ENCODE peak calls at places on chromosomes 13 and 19, in five cellular contexts. One of them, this sample, is unnamed.

GRCh38 chr19:15622991-15623390 is 8.0 kb downstream of the CYP4F8 start:
- DNase-seq in hypothalamus: no peak
- DNase-seq in activated T-cell treated with anti-CD3 and anti-CD28 coated beads, Interleukin-2, amount 50 U/mL, for 48 hours: no peak
- DNase-seq in NCI-H1694: no peak
- DNase-seq in GM03348: no peak
- DNase-seq in this sample: no peak

GRCh38 chr13:33611016-33611805 is 206.7 kb upstream of the RFC3 start:
- DNase-seq in NCI-H1694: no peak
- DNase-seq in GM03348: no peak
- DNase-seq in hypothalamus: peak
- DNase-seq in activated T-cell treated with anti-CD3 and anti-CD28 coated beads, Interleukin-2, amount 50 U/mL, for 48 hours: no peak
- DNase-seq in this sample: peak

GRCh38 chr13:45564108-45564507 is 51.4 kb downstream of the ERICH6B start:
- DNase-seq in activated T-cell treated with anti-CD3 and anti-CD28 coated beads, Interleukin-2, amount 50 U/mL, for 48 hours: no peak
- DNase-seq in GM03348: peak
- DNase-seq in NCI-H1694: no peak
- DNase-seq in hypothalamus: no peak
- DNase-seq in this sample: peak

GRCh38 chr19:57934820-57935665 is at the start of gene ZNF418:
- DNase-seq in hypothalamus: peak
- DNase-seq in NCI-H1694: no peak
- DNase-seq in activated T-cell treated with anti-CD3 and anti-CD28 coated beads, Interleukin-2, amount 50 U/mL, for 48 hours: peak
- DNase-seq in GM03348: peak
- DNase-seq in this sample: no peak

GRCh38 chr19:32702010-32702409 is 10.4 kb downstream of the NUDT19 start:
- DNase-seq in hypothalamus: no peak
- DNase-seq in activated T-cell treated with anti-CD3 and anti-CD28 coated beads, Interleukin-2, amount 50 U/mL, for 48 hours: no peak
- DNase-seq in NCI-H1694: no peak
- DNase-seq in GM03348: no peak
- DNase-seq in this sample: no peak

GRCh38 chr19:49339364-49340068 is 4.3 kb downstream of the CD37 start:
- DNase-seq in hypothalamus: peak
- DNase-seq in GM03348: peak
- DNase-seq in activated T-cell treated with anti-CD3 and anti-CD28 coated beads, Interleukin-2, amount 50 U/mL, for 48 hours: no peak
- DNase-seq in NCI-H1694: no peak
- DNase-seq in this sample: no peak

GRCh38 chr13:82136880-82137279 is 1745.4 kb downstream of the SLITRK1 start:
- DNase-seq in GM03348: no peak
- DNase-seq in activated T-cell treated with anti-CD3 and anti-CD28 coated beads, Interleukin-2, amount 50 U/mL, for 48 hours: no peak
- DNase-seq in hypothalamus: no peak
- DNase-seq in NCI-H1694: no peak
- DNase-seq in this sample: peak

GRCh38 chr19:45153339-45154063 is 7.3 kb downstream of the NKPD1 start:
- DNase-seq in NCI-H1694: no peak
- DNase-seq in activated T-cell treated with anti-CD3 and anti-CD28 coated beads, Interleukin-2, amount 50 U/mL, for 48 hours: peak
- DNase-seq in hypothalamus: no peak
- DNase-seq in GM03348: peak
- DNase-seq in this sample: no peak

GRCh38 chr13:76709851-76710250 is 176.4 kb downstream of the KCTD12 start:
- DNase-seq in GM03348: peak
- DNase-seq in NCI-H1694: no peak
- DNase-seq in hypothalamus: no peak
- DNase-seq in activated T-cell treated with anti-CD3 and anti-CD28 coated beads, Interleukin-2, amount 50 U/mL, for 48 hours: no peak
- DNase-seq in this sample: no peak

GRCh38 chr13:44140146-44140545 is 233.5 kb upstream of the SERP2 start:
- DNase-seq in activated T-cell treated with anti-CD3 and anti-CD28 coated beads, Interleukin-2, amount 50 U/mL, for 48 hours: no peak
- DNase-seq in hypothalamus: no peak
- DNase-seq in NCI-H1694: no peak
- DNase-seq in GM03348: no peak
- DNase-seq in this sample: no peak

GRCh38 chr19:17473041-17473440 is 2.7 kb downstream of the SLC27A1 start:
- DNase-seq in activated T-cell treated with anti-CD3 and anti-CD28 coated beads, Interleukin-2, amount 50 U/mL, for 48 hours: no peak
- DNase-seq in NCI-H1694: no peak
- DNase-seq in GM03348: peak
- DNase-seq in hypothalamus: no peak
- DNase-seq in this sample: peak

GRCh38 chr13:109872864-109873263 is 86.5 kb upstream of the IRS2 start:
- DNase-seq in activated T-cell treated with anti-CD3 and anti-CD28 coated beads, Interleukin-2, amount 50 U/mL, for 48 hours: no peak
- DNase-seq in hypothalamus: no peak
- DNase-seq in GM03348: no peak
- DNase-seq in NCI-H1694: no peak
- DNase-seq in this sample: no peak

GRCh38 chr19:47573076-47574026 is at the start of gene ZNF541:
- DNase-seq in activated T-cell treated with anti-CD3 and anti-CD28 coated beads, Interleukin-2, amount 50 U/mL, for 48 hours: peak
- DNase-seq in GM03348: peak
- DNase-seq in hypothalamus: peak
- DNase-seq in NCI-H1694: no peak
- DNase-seq in this sample: no peak

GRCh38 chr13:22092791-22093545 is 422.1 kb downstream of the FGF9 start:
- DNase-seq in NCI-H1694: no peak
- DNase-seq in activated T-cell treated with anti-CD3 and anti-CD28 coated beads, Interleukin-2, amount 50 U/mL, for 48 hours: no peak
- DNase-seq in GM03348: peak
- DNase-seq in hypothalamus: no peak
- DNase-seq in this sample: no peak

GRCh38 chr19:10907925-10908324 is 20.5 kb downstream of the YIPF2 start:
- DNase-seq in GM03348: no peak
- DNase-seq in activated T-cell treated with anti-CD3 and anti-CD28 coated beads, Interleukin-2, amount 50 U/mL, for 48 hours: no peak
- DNase-seq in NCI-H1694: no peak
- DNase-seq in hypothalamus: no peak
- DNase-seq in this sample: no peak

GRCh38 chr13:111204438-111205177 is 89.5 kb downstream of the ARHGEF7 start:
- DNase-seq in hypothalamus: no peak
- DNase-seq in GM03348: peak
- DNase-seq in NCI-H1694: no peak
- DNase-seq in activated T-cell treated with anti-CD3 and anti-CD28 coated beads, Interleukin-2, amount 50 U/mL, for 48 hours: no peak
- DNase-seq in this sample: peak

GRCh38 chr19:56071151-56071550 is 49.9 kb downstream of the ZNF787 start:
- DNase-seq in NCI-H1694: no peak
- DNase-seq in GM03348: no peak
- DNase-seq in activated T-cell treated with anti-CD3 and anti-CD28 coated beads, Interleukin-2, amount 50 U/mL, for 48 hours: no peak
- DNase-seq in hypothalamus: no peak
- DNase-seq in this sample: no peak

GRCh38 chr19:9808855-9809646 is 9.8 kb downstream of the FBXL12 start:
- DNase-seq in hypothalamus: no peak
- DNase-seq in activated T-cell treated with anti-CD3 and anti-CD28 coated beads, Interleukin-2, amount 50 U/mL, for 48 hours: no peak
- DNase-seq in NCI-H1694: no peak
- DNase-seq in GM03348: no peak
- DNase-seq in this sample: no peak

GRCh38 chr13:47298506-47298905 is 401.7 kb upstream of the HTR2A start:
- DNase-seq in hypothalamus: no peak
- DNase-seq in NCI-H1694: no peak
- DNase-seq in activated T-cell treated with anti-CD3 and anti-CD28 coated beads, Interleukin-2, amount 50 U/mL, for 48 hours: no peak
- DNase-seq in GM03348: no peak
- DNase-seq in this sample: no peak

GRCh38 chr19:37505958-37506386 is 767 bp upstream of the ZNF793 start:
- DNase-seq in GM03348: no peak
- DNase-seq in NCI-H1694: no peak
- DNase-seq in hypothalamus: no peak
- DNase-seq in activated T-cell treated with anti-CD3 and anti-CD28 coated beads, Interleukin-2, amount 50 U/mL, for 48 hours: no peak
- DNase-seq in this sample: no peak

GRCh38 chr19:35908010-35908441 is at the start of gene TYROBP:
- DNase-seq in NCI-H1694: no peak
- DNase-seq in hypothalamus: no peak
- DNase-seq in GM03348: no peak
- DNase-seq in activated T-cell treated with anti-CD3 and anti-CD28 coated beads, Interleukin-2, amount 50 U/mL, for 48 hours: no peak
- DNase-seq in this sample: no peak

GRCh38 chr13:85864963-85865530 is 65.8 kb upstream of the SLITRK6 start:
- DNase-seq in activated T-cell treated with anti-CD3 and anti-CD28 coated beads, Interleukin-2, amount 50 U/mL, for 48 hours: no peak
- DNase-seq in NCI-H1694: no peak
- DNase-seq in GM03348: no peak
- DNase-seq in hypothalamus: no peak
- DNase-seq in this sample: peak

GRCh38 chr19:46017095-46017429 is 5.8 kb downstream of the PGLYRP1 start:
- DNase-seq in GM03348: no peak
- DNase-seq in hypothalamus: no peak
- DNase-seq in NCI-H1694: no peak
- DNase-seq in activated T-cell treated with anti-CD3 and anti-CD28 coated beads, Interleukin-2, amount 50 U/mL, for 48 hours: no peak
- DNase-seq in this sample: no peak

GRCh38 chr19:56170261-56170660 is 5.5 kb upstream of the GALP start:
- DNase-seq in NCI-H1694: no peak
- DNase-seq in activated T-cell treated with anti-CD3 and anti-CD28 coated beads, Interleukin-2, amount 50 U/mL, for 48 hours: no peak
- DNase-seq in GM03348: no peak
- DNase-seq in hypothalamus: no peak
- DNase-seq in this sample: no peak

GRCh38 chr19:28883241-28883693 is 329.7 kb downstream of the UQCRFS1 start:
- DNase-seq in NCI-H1694: no peak
- DNase-seq in activated T-cell treated with anti-CD3 and anti-CD28 coated beads, Interleukin-2, amount 50 U/mL, for 48 hours: no peak
- DNase-seq in hypothalamus: peak
- DNase-seq in GM03348: peak
- DNase-seq in this sample: no peak

GRCh38 chr13:91652389-91652788 is 254.0 kb downstream of the GPC5 start:
- DNase-seq in hypothalamus: no peak
- DNase-seq in GM03348: no peak
- DNase-seq in NCI-H1694: no peak
- DNase-seq in activated T-cell treated with anti-CD3 and anti-CD28 coated beads, Interleukin-2, amount 50 U/mL, for 48 hours: no peak
- DNase-seq in this sample: no peak

GRCh38 chr13:24267283-24267682 is 42.1 kb upstream of the C1QTNF9 start:
- DNase-seq in hypothalamus: no peak
- DNase-seq in GM03348: peak
- DNase-seq in NCI-H1694: no peak
- DNase-seq in activated T-cell treated with anti-CD3 and anti-CD28 coated beads, Interleukin-2, amount 50 U/mL, for 48 hours: no peak
- DNase-seq in this sample: peak

GRCh38 chr19:35868823-35869326 is 501 bp downstream of the APLP1 start:
- DNase-seq in GM03348: no peak
- DNase-seq in hypothalamus: no peak
- DNase-seq in activated T-cell treated with anti-CD3 and anti-CD28 coated beads, Interleukin-2, amount 50 U/mL, for 48 hours: no peak
- DNase-seq in NCI-H1694: no peak
- DNase-seq in this sample: no peak

GRCh38 chr13:27079421-27079958 is 92.1 kb downstream of the USP12 start:
- DNase-seq in activated T-cell treated with anti-CD3 and anti-CD28 coated beads, Interleukin-2, amount 50 U/mL, for 48 hours: no peak
- DNase-seq in GM03348: peak
- DNase-seq in NCI-H1694: no peak
- DNase-seq in hypothalamus: no peak
- DNase-seq in this sample: peak